ENCODE peak calls at places on chromosome 4, in seven cellular contexts. G, K, Y, L, R, N and Q are unnamed samples.

GRCh38 chr4:7756561-7757355 is 182.9 kb downstream of the AFAP1 start:
- DNase-seq in G (no peak), K (no peak), Y (no peak), L (no peak), R (peak), N (peak), Q (peak)

GRCh38 chr4:185127021-185127925 is 15.8 kb upstream of the SLC25A4 start:
- DNase-seq in G (no peak), K (peak), Y (no peak), L (peak), R (no peak), N (peak), Q (no peak)

GRCh38 chr4:19803406-19803805 is 448.3 kb upstream of the SLIT2 start:
- DNase-seq in G (no peak), K (no peak), Y (no peak), L (no peak), R (no peak), N (no peak), Q (no peak)

GRCh38 chr4:123361195-123361861 is 35.3 kb upstream of the SPRY1 start:
- DNase-seq in G (no peak), K (no peak), Y (no peak), L (peak), R (no peak), N (peak), Q (no peak)

GRCh38 chr4:155578726-155579385 is 87.8 kb upstream of the GUCY1A1 start:
- DNase-seq in G (no peak), K (no peak), Y (no peak), L (no peak), R (no peak), N (peak), Q (no peak)

GRCh38 chr4:101977096-101977495 is 186.6 kb downstream of the BANK1 start:
- DNase-seq in G (no peak), K (peak), Y (no peak), L (peak), R (no peak), N (peak), Q (no peak)

GRCh38 chr4:25223770-25224375 is 10.0 kb upstream of the PI4K2B start:
- DNase-seq in G (no peak), K (no peak), Y (no peak), L (peak), R (no peak), N (no peak), Q (no peak)

GRCh38 chr4:107044170-107044569 is 8.1 kb upstream of the DKK2 start:
- DNase-seq in G (no peak), K (no peak), Y (no peak), L (peak), R (no peak), N (no peak), Q (no peak)

GRCh38 chr4:37008199-37008598 is 236.3 kb upstream of the NWD2 start:
- DNase-seq in G (no peak), K (peak), Y (no peak), L (peak), R (no peak), N (peak), Q (no peak)